ENCODE peak calls at places on chromosomes 1 and 21, in five cellular contexts. C is neural crest cell, A is Panc1, E is psoas muscle, V is cardiac fibroblast. N is an unnamed sample.

GRCh38 chr1:198880397-198880796 is 241.6 kb downstream of the PTPRC start:
- DNase-seq in C (no peak), A (no peak), E (no peak), V (peak), N (no peak)

GRCh38 chr1:64956241-64956640 is 10.1 kb downstream of the JAK1 start:
- DNase-seq in C (no peak), A (no peak), E (no peak), V (peak), N (no peak)

GRCh38 chr1:83775977-83776603 is 222.8 kb downstream of the TTLL7 start:
- DNase-seq in C (no peak), A (no peak), E (no peak), V (no peak), N (no peak)

GRCh38 chr1:206717237-206717989 is 32.7 kb downstream of the MAPKAPK2 start:
- DNase-seq in C (no peak), A (no peak), E (no peak), V (peak), N (peak)

GRCh38 chr1:26754086-26754874 is 33.5 kb upstream of the PIGV start:
- DNase-seq in C (no peak), A (no peak), E (no peak), V (peak), N (no peak)

GRCh38 chr1:167263784-167264464 is 43.2 kb downstream of the POU2F1 start:
- DNase-seq in C (no peak), A (no peak), E (no peak), V (no peak), N (peak)

GRCh38 chr1:43979528-43980254 is 681 bp downstream of the B4GALT2 start:
- DNase-seq in C (peak), A (no peak), E (peak), V (peak), N (peak)

GRCh38 chr1:202164271-202165037 is 4.1 kb upstream of the PTPN7 start:
- DNase-seq in C (no peak), A (no peak), E (no peak), V (no peak), N (peak)

GRCh38 chr1:60152886-60153285 is 79.3 kb upstream of the C1orf87 start:
- DNase-seq in C (no peak), A (no peak), E (no peak), V (no peak), N (no peak)

GRCh38 chr1:1437033-1437903 is 1.8 kb downstream of the VWA1 start:
- DNase-seq in C (no peak), A (no peak), E (no peak), V (no peak), N (no peak)

GRCh38 chr1:91591175-91591968 is 90.7 kb downstream of the CDC7 start:
- DNase-seq in C (no peak), A (no peak), E (no peak), V (no peak), N (peak)

GRCh38 chr21:36261459-36261858 is 58.5 kb upstream of the MORC3 start:
- DNase-seq in C (no peak), A (no peak), E (no peak), V (no peak), N (no peak)

DNA sequence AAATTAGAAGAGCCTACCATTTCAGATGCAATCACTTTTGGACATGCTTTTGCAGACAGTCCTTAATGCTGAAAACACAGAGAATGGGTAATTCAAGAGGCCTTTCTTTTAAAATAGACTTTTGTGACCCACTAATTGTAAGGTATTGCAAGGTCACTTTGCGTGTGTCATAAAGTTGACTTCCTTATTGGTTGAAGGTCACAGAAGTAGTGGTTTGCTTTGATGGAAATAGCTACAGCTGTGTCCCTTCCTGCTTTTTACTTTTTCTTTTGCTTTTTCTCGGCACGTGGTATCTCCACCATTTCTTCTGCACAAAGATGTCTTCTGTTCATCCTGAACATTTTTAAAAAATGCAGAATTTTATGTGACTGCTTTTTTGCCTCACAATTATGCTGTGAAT is 146.8 kb downstream of the DYRK1A start:
- DNase-seq in C (no peak), A (no peak), E (no peak), V (no peak), N (no peak)
- TF ChIP-seq CTCF in C (no peak), A (no peak), E (no peak), V (no peak), N (no peak)

GRCh38 chr1:170927955-170928850 is 7.1 kb upstream of the MROH9 start:
- DNase-seq in C (no peak), A (no peak), E (no peak), V (peak), N (no peak)
- TF ChIP-seq CTCF in C (no peak), A (no peak), E (peak), V (no peak), N (no peak)

DNA sequence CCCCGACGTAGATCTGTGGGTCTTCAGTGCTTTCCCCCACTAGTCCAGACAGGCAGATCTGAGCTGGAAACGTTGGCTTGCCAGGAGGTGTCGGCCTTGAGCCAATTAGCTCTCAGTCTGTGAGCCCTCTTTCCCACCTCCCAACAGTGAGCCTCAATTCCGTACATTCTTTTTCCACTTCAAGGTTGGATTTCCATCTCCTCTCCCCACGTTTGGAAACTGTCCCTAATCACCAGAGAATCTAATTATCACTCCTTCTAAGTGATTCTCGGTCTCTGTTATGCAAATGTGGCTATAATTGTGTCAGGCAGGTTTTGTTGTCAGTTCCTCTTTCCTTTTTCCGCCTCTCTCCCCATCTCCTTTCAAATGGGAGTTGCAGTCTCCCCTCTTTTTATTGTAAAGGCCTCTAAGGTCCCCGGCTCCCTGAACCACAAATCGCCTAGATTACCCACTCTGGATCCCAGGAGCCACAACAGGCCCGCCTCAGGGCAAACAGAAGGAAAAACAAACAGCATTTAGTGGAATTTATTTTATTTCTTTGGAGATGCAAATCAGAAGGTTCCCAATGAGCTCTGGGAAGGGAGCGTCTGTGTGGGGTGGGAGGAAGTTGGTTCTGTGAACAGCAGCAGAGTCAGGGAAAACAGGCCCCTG is 29.4 kb upstream of the LRRN2 start:
- DNase-seq in C (no peak), A (no peak), E (no peak), V (no peak), N (peak)
- TF ChIP-seq CTCF in C (no peak), A (no peak), E (no peak), V (no peak), N (peak)

GRCh38 chr1:166133857-166134256 is 32.9 kb downstream of the FAM78B start:
- DNase-seq in C (no peak), A (no peak), E (no peak), V (no peak), N (peak)

GRCh38 chr1:166136699-166137401 is 30.0 kb downstream of the FAM78B start:
- DNase-seq in C (no peak), A (no peak), E (no peak), V (no peak), N (no peak)

GRCh38 chr1:166132496-166132895 is 34.3 kb downstream of the FAM78B start:
- DNase-seq in C (no peak), A (no peak), E (no peak), V (no peak), N (no peak)

GRCh38 chr1:166136252-166136651 is 30.5 kb downstream of the FAM78B start:
- DNase-seq in C (no peak), A (no peak), E (no peak), V (peak), N (no peak)

DNA sequence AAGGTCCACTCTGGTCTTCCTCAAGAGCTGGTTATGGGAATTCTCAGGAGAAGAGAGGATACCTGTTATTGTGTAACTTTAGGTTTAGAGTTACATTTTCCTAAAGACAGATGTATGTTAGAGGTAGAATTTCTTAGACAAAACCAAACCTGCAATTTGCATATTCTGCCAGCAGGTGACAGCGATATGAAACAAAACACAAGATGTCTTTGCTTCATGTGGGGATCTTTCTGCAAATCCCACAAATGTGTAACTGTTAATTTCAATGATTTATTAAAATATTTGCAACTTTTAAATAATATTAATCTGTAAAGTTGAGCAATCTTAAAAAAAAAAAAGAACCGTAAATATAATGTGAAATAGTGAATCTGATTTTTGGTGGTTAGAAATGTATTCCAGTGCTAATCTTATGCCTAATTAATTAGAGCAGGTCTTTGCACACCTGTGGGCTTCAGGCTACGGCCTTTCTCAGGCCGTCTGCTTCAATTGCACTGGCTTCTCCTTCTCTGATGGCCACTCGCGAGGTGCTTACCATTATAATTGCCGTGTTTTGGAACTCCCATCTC is 33.4 kb downstream of the FAM78B start:
- DNase-seq in C (no peak), A (peak), E (no peak), V (peak), N (peak)
- TF ChIP-seq CTCF in C (peak), A (peak), E (peak), V (peak), N (peak)

DNA sequence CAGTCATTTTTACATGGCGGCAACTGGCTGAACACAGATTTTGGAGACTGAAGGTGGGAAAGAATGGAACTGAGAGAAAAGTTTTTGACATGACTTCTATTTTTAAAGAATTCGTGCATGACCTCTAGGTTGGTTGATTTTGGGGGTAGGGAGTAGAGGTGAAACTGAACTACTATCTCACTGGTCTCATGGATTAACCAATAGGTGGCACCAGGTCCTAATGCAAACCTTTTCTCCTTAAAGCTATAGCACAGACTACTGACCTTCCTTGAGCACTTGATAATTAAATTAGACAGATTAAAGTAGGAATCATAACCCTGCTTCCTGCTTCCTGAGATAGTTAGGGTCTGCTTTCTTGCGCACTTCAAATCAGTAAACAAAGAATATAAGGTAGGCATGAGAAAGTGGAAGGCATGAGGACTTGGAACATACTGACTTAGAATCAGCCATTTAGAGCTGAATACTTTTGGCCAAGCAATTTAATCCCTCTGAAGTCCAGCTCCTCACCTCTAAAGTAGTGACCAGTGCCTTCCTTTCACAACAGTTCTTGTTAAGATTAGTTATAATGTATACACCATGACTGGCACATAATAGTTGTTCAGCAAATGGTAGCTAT is 206.0 kb downstream of the CENPF start:
- DNase-seq in C (no peak), A (no peak), E (no peak), V (peak), N (peak)
- TF ChIP-seq CTCF in C (no peak), A (peak), E (no peak), V (peak), N (peak)

GRCh38 chr1:55500601-55501000 is 285.4 kb upstream of the USP24 start:
- DNase-seq in C (no peak), A (no peak), E (no peak), V (peak), N (no peak)
- TF ChIP-seq CTCF in C (no peak), A (no peak), E (no peak), V (no peak), N (no peak)

GRCh38 chr1:225735252-225736149 is 42.1 kb upstream of the SRP9 start:
- DNase-seq in C (no peak), A (peak), E (peak), V (peak), N (no peak)
- TF ChIP-seq CTCF in C (no peak), A (no peak), E (no peak), V (no peak), N (no peak)

GRCh38 chr1:165408518-165408917 is 36.4 kb downstream of the RXRG start:
- DNase-seq in C (peak), A (no peak), E (no peak), V (peak), N (peak)
- TF ChIP-seq CTCF in C (peak), A (peak), E (peak), V (no peak), N (peak)

GRCh38 chr1:89802841-89803240 is 18.0 kb upstream of the LRRC8D start:
- DNase-seq in C (no peak), A (no peak), E (no peak), V (no peak), N (no peak)

GRCh38 chr1:89799495-89799894 is 21.3 kb upstream of the LRRC8D start:
- DNase-seq in C (no peak), A (no peak), E (no peak), V (no peak), N (peak)

GRCh38 chr1:89802036-89802435 is 18.8 kb upstream of the LRRC8D start:
- DNase-seq in C (no peak), A (no peak), E (no peak), V (no peak), N (no peak)

GRCh38 chr1:89800718-89801117 is 20.1 kb upstream of the LRRC8D start:
- DNase-seq in C (no peak), A (no peak), E (no peak), V (no peak), N (peak)

DNA sequence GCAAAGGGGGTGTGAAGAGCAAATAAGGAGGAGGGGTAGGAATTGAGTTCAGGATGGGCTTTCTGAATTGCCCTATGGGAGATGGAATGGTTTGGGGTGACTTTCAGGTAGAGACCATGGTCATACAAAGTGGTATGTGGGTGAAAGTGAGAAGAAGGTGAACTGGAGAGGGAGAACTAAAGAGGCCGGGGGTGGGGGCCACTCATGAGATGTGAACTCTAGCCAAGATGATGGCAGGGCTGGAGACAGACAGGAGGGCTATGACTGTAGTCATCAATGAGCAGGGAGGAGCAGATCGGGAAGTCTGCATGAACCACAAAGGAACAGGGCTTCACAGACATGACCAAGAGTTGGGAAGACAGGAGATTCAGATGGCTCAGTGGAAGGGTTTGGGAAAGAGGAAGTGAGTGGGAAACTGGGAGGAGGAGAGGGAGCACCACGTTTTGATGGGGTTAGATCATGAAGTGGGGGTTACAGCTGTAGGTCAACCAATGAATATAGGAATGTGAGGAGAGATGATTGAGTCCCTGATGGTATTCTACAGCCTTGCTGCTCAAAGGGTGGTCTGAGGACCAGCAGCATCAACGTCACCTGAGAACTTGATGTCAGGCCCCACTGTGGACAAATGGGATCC is 20.7 kb upstream of the LRRC8D start:
- DNase-seq in C (no peak), A (no peak), E (no peak), V (no peak), N (peak)
- TF ChIP-seq CTCF in C (no peak), A (no peak), E (no peak), V (no peak), N (no peak)